ENCODE peak calls at places on chromosomes 3 and 15, in four cellular contexts. R is cardiac muscle cell, B is AG10803, P is IMR-90. M is an unnamed sample.

GRCh38 chr3:153967260-153967659 is 153.9 kb upstream of the ARHGEF26 start:
- DNase-seq in R (no peak), B (peak), P (no peak), M (no peak)

GRCh38 chr15:64905119-64905831 is 6.4 kb upstream of the ANKDD1A start:
- DNase-seq in R (peak), B (peak), P (peak), M (peak)

GRCh38 chr3:69212411-69213160 is 90.2 kb upstream of the LMOD3 start:
- DNase-seq in R (no peak), B (peak), P (peak), M (no peak)

GRCh38 chr15:82647835-82648256 is 683 bp upstream of the CPEB1 start:
- DNase-seq in R (peak), B (no peak), P (no peak), M (peak)

GRCh38 chr15:101382544-101382943 is 87.5 kb upstream of the SNRPA1 start:
- DNase-seq in R (no peak), B (no peak), P (no peak), M (no peak)

GRCh38 chr3:45321607-45322391 is 66.6 kb upstream of the LARS2 start:
- DNase-seq in R (no peak), B (no peak), P (no peak), M (no peak)

GRCh38 chr3:38627956-38628355 is 21.5 kb downstream of the SCN5A start:
- DNase-seq in R (peak), B (no peak), P (no peak), M (peak)

GRCh38 chr3:10206166-10206511 is 41.4 kb downstream of the IRAK2 start:
- DNase-seq in R (no peak), B (no peak), P (no peak), M (no peak)

GRCh38 chr15:88161636-88162035 is 94.9 kb downstream of the NTRK3 start:
- DNase-seq in R (no peak), B (no peak), P (no peak), M (no peak)

GRCh38 chr3:129045675-129046036 is 14.9 kb upstream of the GP9 start:
- DNase-seq in R (no peak), B (no peak), P (no peak), M (no peak)

GRCh38 chr3:40476478-40477470 is at the start of gene ZNF619:
- DNase-seq in R (no peak), B (peak), P (peak), M (peak)

GRCh38 chr3:111603679-111604643 is 8.8 kb upstream of the ZBED2 start:
- DNase-seq in R (no peak), B (no peak), P (no peak), M (no peak)

GRCh38 chr3:170780955-170781354 is 89.0 kb downstream of the RPL22L1 start:
- DNase-seq in R (no peak), B (peak), P (peak), M (no peak)

GRCh38 chr15:75036269-75036668 is 12.9 kb downstream of the PPCDC start:
- DNase-seq in R (no peak), B (peak), P (no peak), M (no peak)

GRCh38 chr15:76337739-76338554 is 1.4 kb downstream of the ISL2 start:
- DNase-seq in R (peak), B (no peak), P (no peak), M (peak)

GRCh38 chr3:144031938-144032337 is 60.3 kb downstream of the DIPK2A start:
- DNase-seq in R (no peak), B (peak), P (no peak), M (no peak)

GRCh38 chr3:125280966-125281365 is 68.4 kb upstream of the SLC12A8 start:
- DNase-seq in R (no peak), B (peak), P (peak), M (no peak)

GRCh38 chr3:39147711-39148115 is 5.7 kb downstream of the CSRNP1 start:
- DNase-seq in R (no peak), B (peak), P (peak), M (peak)

GRCh38 chr3:52444860-52445793 is at the start of gene SEMA3G:
- DNase-seq in R (peak), B (peak), P (peak), M (peak)

GRCh38 chr3:124035463-124036121 is 43.7 kb upstream of the ROPN1 start:
- DNase-seq in R (no peak), B (no peak), P (no peak), M (no peak)

DNA sequence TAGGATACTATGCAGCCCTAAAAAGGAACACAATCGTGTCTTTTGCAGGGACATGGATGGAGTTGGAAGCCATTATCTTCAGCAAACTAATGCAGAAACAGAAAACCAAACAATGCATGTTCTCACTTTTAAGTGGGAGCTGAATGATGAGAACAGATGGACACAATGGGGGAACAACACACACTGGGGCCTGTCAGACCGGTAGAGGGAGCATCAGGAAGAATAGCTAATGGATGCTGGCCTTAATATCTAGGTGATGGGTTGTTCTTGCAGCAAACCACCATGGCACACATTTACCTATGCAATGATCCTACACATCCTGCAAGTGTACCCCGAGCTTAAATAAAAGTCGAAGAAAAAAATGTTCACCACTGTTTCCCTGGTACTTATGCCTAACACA is 17.5 kb downstream of the SENP7 start:
- DNase-seq in R (no peak), B (no peak), P (no peak), M (peak)
- TF ChIP-seq CTCF in R (no peak), B (no peak), P (no peak), M (no peak)

DNA sequence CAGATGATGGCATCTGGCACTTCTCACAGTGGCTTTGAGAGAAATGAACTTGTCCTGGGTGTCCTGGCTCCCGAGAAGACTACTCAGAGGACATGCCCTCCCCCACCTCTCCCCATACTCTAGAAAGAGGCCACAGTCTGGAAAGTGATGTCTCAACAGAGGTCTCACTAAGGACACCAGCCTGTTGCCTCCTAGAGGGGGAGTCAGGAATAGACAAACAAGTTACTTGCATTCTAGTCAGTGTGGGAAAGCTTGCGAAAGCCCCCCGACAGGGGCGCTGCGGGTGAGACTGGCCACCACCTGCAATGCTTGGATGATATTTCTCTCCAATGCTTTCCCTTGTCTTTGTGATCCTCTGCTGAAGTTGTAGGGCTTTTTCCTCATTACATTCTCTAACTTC is 17.2 kb downstream of the B4GALT4 start:
- DNase-seq in R (no peak), B (no peak), P (no peak), M (no peak)
- TF ChIP-seq CTCF in R (no peak), B (no peak), P (no peak), M (no peak)

DNA sequence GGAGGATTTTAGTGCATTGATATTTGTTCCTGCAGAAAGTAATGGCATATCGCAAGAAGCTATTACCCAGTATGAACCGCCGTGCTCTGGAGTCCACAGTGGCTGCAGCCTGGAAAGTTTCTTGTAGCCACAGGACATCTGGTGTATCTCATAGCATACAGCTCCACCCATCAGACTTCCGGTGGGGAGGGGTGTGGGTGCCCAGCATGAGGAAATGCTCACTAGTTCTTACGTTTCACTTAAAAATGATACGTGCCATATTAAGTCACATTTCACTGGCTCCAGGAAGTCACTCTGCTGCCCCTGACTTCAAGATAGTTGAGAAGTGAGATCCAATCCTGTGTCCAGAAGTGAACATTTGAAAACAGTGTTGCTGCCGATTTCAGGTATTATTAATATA is 990.4 kb downstream of the GBE1 start:
- DNase-seq in R (peak), B (no peak), P (no peak), M (no peak)
- TF ChIP-seq CTCF in R (no peak), B (no peak), P (no peak), M (no peak)

GRCh38 chr3:48129921-48130320 is 58.3 kb downstream of the CDC25A start:
- DNase-seq in R (no peak), B (peak), P (peak), M (no peak)
- TF ChIP-seq CTCF in R (no peak), B (no peak), P (no peak), M (no peak)

GRCh38 chr3:12946661-12947316 is 105.4 kb upstream of the RPL32 start:
- DNase-seq in R (no peak), B (peak), P (no peak), M (no peak)

GRCh38 chr3:12947504-12948369 is 106.4 kb upstream of the RPL32 start:
- DNase-seq in R (no peak), B (peak), P (peak), M (no peak)

GRCh38 chr3:12946134-12946533 is 104.8 kb upstream of the RPL32 start:
- DNase-seq in R (no peak), B (no peak), P (no peak), M (no peak)

GRCh38 chr3:12948371-12948770 is 107.0 kb upstream of the RPL32 start:
- DNase-seq in R (no peak), B (peak), P (peak), M (no peak)

GRCh38 chr3:12948891-12949711 is 107.7 kb upstream of the RPL32 start:
- DNase-seq in R (no peak), B (peak), P (peak), M (no peak)
- TF ChIP-seq CTCF in R (no peak), B (peak), P (peak), M (no peak)

DNA sequence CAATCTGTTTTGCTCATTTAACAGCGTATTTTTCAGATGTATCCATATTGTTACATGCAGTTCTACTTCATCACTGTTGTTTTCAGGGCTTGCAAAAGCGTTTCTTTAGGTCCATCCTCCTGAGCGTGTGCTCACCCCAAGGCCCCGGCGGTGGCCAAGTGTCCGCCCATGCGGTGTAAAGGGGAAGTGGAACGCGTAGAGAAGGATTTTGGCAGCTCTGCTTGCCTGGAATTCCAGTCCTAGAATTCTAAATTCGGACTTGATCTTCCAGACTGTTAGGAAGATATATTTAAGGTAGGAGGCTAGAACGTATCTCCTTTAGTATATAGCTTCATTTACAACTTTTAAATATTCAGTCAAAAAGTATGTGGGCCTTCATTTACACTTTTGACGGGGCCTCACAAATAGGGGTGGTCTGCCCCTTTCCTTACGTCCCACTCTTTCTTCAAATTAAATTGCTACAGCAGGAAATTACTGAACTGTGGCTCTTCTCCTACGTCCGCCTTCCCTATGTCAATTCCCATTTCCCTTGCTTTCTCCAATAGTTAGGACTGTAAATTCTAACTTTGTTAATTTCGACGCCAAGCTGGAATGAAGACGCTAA is 609 bp upstream of the TBC1D23 start:
- DNase-seq in R (peak), B (peak), P (peak), M (peak)
- TF ChIP-seq CTCF in R (peak), B (no peak), P (no peak), M (no peak)

GRCh38 chr15:40937762-40938529 is 8.8 kb downstream of the DLL4 start:
- DNase-seq in R (no peak), B (peak), P (no peak), M (no peak)
- TF ChIP-seq CTCF in R (peak), B (peak), P (peak), M (peak)

GRCh38 chr3:180871901-180872300 is 40.6 kb upstream of the FXR1 start:
- DNase-seq in R (no peak), B (peak), P (peak), M (no peak)

GRCh38 chr3:180875071-180875698 is 37.3 kb upstream of the FXR1 start:
- DNase-seq in R (peak), B (no peak), P (no peak), M (no peak)

GRCh38 chr3:180870008-180870733 is 42.3 kb upstream of the FXR1 start:
- DNase-seq in R (peak), B (peak), P (no peak), M (peak)
- TF ChIP-seq CTCF in R (no peak), B (no peak), P (no peak), M (no peak)

M was measured in glutamatergic neuron.